ENCODE peak calls at places on chromosome X, in five cellular contexts. A is H1, I is GM23248, W is IMR-90, C is mesenchymal stem cell. D is an unnamed sample.

GRCh38 chrX:154458116-154458953 is at the start of gene PLXNA3:
- DNase-seq in C (no peak), W (no peak), A (peak), I (peak), D (no peak)

GRCh38 chrX:2629316-2630168 is 61.6 kb upstream of the CD99 start:
- DNase-seq in A (no peak), W (no peak), C (no peak), I (no peak), D (no peak)

GRCh38 chrX:154967603-154968002 is 54.9 kb downstream of the F8 start:
- DNase-seq in I (peak), A (no peak), W (peak), C (peak), D (no peak)

GRCh38 chrX:290476-291166 is 9.4 kb downstream of the PLCXD1 start:
- DNase-seq in I (no peak), A (no peak), W (no peak), C (no peak), D (no peak)

GRCh38 chrX:38166478-38167083 is 54.1 kb downstream of the SRPX start:
- DNase-seq in I (peak), A (no peak), C (peak), W (peak), D (peak)

GRCh38 chrX:120797201-120797938 is 78.3 kb downstream of the CT47B1 start:
- DNase-seq in A (no peak), C (no peak), W (no peak), I (no peak), D (peak)

GRCh38 chrX:153866302-153867019 is 19.5 kb downstream of the L1CAM start:
- DNase-seq in C (no peak), I (no peak), W (no peak), A (no peak), D (no peak)

GRCh38 chrX:39163585-39163984 is 362.3 kb downstream of the MID1IP1 start:
- DNase-seq in A (no peak), W (no peak), I (no peak), C (no peak), D (no peak)

GRCh38 chrX:21153503-21153902 is 220.7 kb upstream of the CNKSR2 start:
- DNase-seq in I (peak), C (peak), A (no peak), W (peak), D (peak)

GRCh38 chrX:23292979-23293651 is 41.5 kb upstream of the PTCHD1 start:
- DNase-seq in W (no peak), A (no peak), C (no peak), I (no peak), D (peak)

GRCh38 chrX:123923211-123923610 is 38.3 kb upstream of the STAG2 start:
- DNase-seq in A (no peak), C (no peak), W (no peak), I (peak), D (peak)

GRCh38 chrX:40100141-40100536 is 2.4 kb upstream of the BCOR start:
- DNase-seq in W (no peak), I (no peak), A (no peak), C (peak), D (no peak)

GRCh38 chrX:17456526-17456925 is 81.5 kb downstream of the NHS start:
- DNase-seq in W (no peak), C (no peak), I (no peak), A (no peak), D (no peak)

GRCh38 chrX:69022430-69022829 is 142.8 kb downstream of the PJA1 start:
- DNase-seq in C (no peak), A (no peak), W (no peak), I (no peak), D (no peak)

GRCh38 chrX:69024931-69025330 is 140.3 kb downstream of the PJA1 start:
- DNase-seq in A (no peak), C (peak), W (peak), I (peak), D (peak)

GRCh38 chrX:69021561-69021960 is 143.7 kb downstream of the PJA1 start:
- DNase-seq in C (no peak), W (no peak), I (no peak), A (no peak), D (no peak)

GRCh38 chrX:69025802-69026301 is 139.4 kb downstream of the PJA1 start:
- DNase-seq in C (peak), W (peak), I (peak), A (no peak), D (peak)

DNA sequence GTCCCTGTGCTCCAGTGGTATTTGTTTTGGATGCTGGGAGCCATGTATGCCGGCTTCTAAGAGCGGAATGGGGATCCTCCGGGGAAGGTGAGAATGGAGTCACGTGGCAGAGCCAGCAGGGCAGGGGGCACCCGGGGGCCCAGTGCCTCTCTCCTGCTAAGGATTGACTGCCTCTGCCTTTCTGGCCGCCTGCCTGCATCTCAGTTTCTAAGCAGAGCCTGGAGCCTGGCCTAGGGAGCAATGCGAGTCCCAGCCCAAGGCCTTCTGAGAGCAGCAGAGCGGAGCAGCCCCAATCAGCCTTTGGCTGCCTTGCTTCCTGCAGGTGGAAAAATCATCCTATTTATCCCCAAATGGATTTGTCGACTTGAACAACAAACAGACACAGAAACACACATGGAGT is 141.0 kb downstream of the PJA1 start:
- DNase-seq in W (no peak), A (no peak), I (no peak), C (no peak), D (no peak)
- H3K9ac ChIP-seq in W (no peak), A (no peak), I (no peak), C (no peak), D (no peak)

GRCh38 chrX:138485224-138485623 is 226.3 kb downstream of the FGF13 start:
- DNase-seq in I (no peak), A (no peak), W (no peak), C (no peak), D (no peak)
- H3K27ac ChIP-seq in I (no peak), A (no peak), W (no peak), C (no peak), D (no peak)

DNA sequence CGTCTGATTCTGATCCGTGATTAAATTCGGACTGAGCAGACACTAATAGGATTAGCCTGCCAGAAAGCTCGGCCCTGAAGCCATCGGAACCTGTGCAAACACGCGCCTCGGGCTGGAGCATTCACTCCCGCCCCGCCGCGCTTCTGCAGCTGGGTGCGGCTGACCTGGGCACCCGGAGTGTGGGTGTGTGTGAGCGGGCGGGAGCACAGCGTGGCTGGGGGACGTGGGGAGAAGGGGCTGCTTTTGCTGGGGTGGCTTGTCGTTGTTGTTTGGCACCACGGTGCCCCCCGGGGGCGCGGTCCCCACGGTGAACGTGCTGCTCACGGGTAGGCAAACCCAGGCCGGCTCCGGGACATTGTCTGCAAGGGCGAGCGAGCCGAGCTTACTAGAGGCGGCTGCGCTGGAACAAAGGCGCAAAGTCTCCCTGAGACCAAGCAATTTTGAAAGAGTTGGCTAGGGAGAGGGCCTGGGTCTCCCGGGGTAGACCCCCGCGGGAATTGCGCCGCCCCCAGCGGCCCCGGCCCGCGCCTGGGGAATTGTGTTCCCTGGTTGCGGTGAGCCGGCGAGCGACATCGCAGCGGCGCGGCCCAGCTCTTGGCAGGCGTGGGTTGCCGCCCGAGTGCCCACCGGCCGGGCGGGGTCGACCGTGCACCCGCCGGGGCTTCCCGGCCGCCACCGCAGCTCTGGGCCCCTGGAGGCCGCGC is 1.4 kb downstream of the MAMLD1 start:
- DNase-seq in I (peak), W (peak), A (peak), C (peak), D (peak)
- H3K9ac ChIP-seq in I (peak), W (peak), A (no peak), C (peak), D (peak)

DNA sequence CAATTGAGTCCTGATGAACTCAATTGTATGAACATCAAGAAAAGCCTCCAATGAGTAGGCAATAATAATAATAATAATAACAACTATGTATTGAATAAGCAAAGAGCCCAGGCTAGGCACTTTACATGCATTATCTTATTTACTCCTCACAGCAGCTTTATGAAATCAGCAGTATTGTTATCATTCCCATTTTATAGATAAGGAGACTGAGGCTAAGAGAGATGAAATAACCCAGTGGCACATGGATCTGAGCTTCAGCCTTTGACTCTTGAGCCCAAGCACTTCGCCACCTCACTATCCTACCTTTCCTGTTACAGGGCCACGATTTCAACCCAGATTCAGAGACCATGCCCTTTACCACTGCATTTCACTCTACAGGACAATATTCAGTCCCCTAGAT is 3.2 kb downstream of the RAB33A start:
- DNase-seq in A (no peak), W (no peak), C (no peak), I (no peak), D (no peak)
- H3K27ac ChIP-seq in A (no peak), W (no peak), C (no peak), I (no peak), D (no peak)

GRCh38 chrX:9785944-9786741 is at the start of gene SHROOM2:
- DNase-seq in W (no peak), C (peak), A (peak), I (peak), D (no peak)
- H3K9ac ChIP-seq in W (peak), C (no peak), A (peak), I (no peak), D (peak)

GRCh38 chrX:53072418-53073114 is 9.6 kb upstream of the TSPYL2 start:
- DNase-seq in A (no peak), I (no peak), W (no peak), C (no peak), D (no peak)

GRCh38 chrX:53071064-53071463 is 11.1 kb upstream of the TSPYL2 start:
- DNase-seq in A (no peak), W (no peak), C (no peak), I (no peak), D (no peak)

GRCh38 chrX:53073115-53073581 is 9.0 kb upstream of the TSPYL2 start:
- DNase-seq in W (no peak), C (no peak), I (no peak), A (no peak), D (no peak)

GRCh38 chrX:53074987-53075386 is 7.2 kb upstream of the TSPYL2 start:
- DNase-seq in C (no peak), A (no peak), I (no peak), W (no peak), D (no peak)

DNA sequence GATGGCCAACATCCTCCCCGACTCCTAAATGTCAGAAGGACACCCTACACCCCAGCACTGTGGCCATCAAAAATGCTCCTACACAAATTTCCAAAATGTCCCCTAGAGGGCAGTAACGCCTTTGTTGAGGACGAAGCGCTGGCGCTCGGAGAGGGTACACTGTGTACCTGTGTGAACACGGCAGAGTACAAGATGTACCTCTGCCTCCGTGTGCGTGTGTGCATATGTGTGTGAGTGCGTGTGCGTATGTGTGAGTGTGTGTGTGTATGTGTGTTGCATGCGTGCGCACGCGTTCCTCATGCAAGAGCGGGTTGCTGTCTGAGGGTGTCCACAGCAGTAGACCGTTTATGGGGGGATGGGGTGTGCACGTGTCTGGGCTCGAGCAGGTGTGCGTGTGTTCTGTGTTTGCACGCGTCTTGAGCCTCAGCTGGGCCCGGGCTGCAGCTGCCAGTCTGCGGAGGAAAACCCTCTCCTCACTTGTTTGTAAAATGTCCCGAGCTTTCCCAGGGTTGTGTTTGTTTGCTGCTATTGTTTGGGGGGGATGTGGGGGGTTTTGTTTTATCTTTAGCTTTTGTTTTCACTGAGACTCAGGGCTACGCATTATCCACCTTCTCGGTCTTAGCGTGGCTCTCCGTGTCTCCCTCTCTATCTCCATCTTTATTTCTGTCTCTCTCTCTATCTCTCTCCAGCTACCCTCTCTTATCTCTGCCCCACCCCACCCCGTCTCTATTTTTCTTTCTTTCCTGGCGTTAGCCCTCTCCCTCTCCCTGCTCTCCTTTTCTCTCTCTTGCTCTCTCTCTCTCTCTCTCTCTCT is 10.4 kb upstream of the TSPYL2 start:
- DNase-seq in C (peak), A (no peak), W (peak), I (peak), D (peak)
- H3K27ac ChIP-seq in C (no peak), A (no peak), W (no peak), I (no peak), D (no peak)

D was measured in fibroblast of lung.